ENCODE peak calls at places on chromosomes 6 and 20, in ten cellular contexts. D, I, B, M, J, E, Z, L, P and X are unnamed samples.

GRCh38 chr20:46200582-46201570 is 82.8 kb downstream of the CD40 start:
- DNase-seq in I (peak; percentile 52), E (no peak), D (no peak), P (no peak), M (no peak), B (no peak), Z (no peak), J (no peak), L (no peak), X (no peak)

GRCh38 chr6:92132446-92132845 is 1286.9 kb downstream of the EPHA7 start:
- DNase-seq in D (no peak), E (no peak), I (no peak), J (no peak), M (no peak), B (no peak), P (no peak), Z (no peak), L (no peak), X (no peak)

GRCh38 chr20:64142546-64142945 is 21.7 kb upstream of the MYT1 start:
- DNase-seq in L (no peak), E (peak; percentile 43), Z (no peak), B (no peak), I (no peak), M (no peak), P (no peak), J (no peak), D (no peak), X (no peak)

GRCh38 chr6:167485186-167485978 is 160.5 kb downstream of the TTLL2 start:
- DNase-seq in E (no peak), B (no peak), J (peak; percentile 72), D (peak; percentile 0), L (no peak), M (no peak), Z (peak; percentile 65), I (peak; percentile 78), P (no peak), X (no peak)

GRCh38 chr6:136553166-136553787 is 3.1 kb upstream of the MAP7 start:
- DNase-seq in B (no peak), J (no peak), L (no peak), M (no peak), I (no peak), P (peak; percentile 29), Z (no peak), D (no peak), E (no peak), X (no peak)

GRCh38 chr6:142867988-142868818 is 76.8 kb downstream of the HIVEP2 start:
- DNase-seq in E (no peak), D (peak; percentile 69), Z (no peak), B (no peak), M (no peak), L (no peak), J (no peak), P (no peak), I (peak; percentile 90), X (no peak)

GRCh38 chr6:72519871-72520270 is 102.0 kb upstream of the KCNQ5 start:
- DNase-seq in L (no peak), B (no peak), J (no peak), I (no peak), Z (no peak), M (no peak), P (no peak), E (no peak), D (no peak), X (no peak)

GRCh38 chr6:158316022-158316421 is 3.8 kb downstream of the TULP4 start:
- DNase-seq in Z (no peak), D (no peak), J (no peak), E (no peak), L (no peak), B (no peak), M (no peak), P (no peak), I (no peak), X (no peak)

GRCh38 chr6:3258201-3258600 is 546 bp upstream of the PSMG4 start:
- DNase-seq in M (no peak), L (no peak), E (no peak), D (no peak), B (no peak), Z (no peak), P (no peak), J (no peak), I (no peak), X (no peak)

GRCh38 chr6:11069760-11070159 is 23.9 kb upstream of the SMIM13 start:
- DNase-seq in Z (no peak), M (no peak), P (no peak), I (no peak), J (no peak), D (no peak), E (no peak), B (no peak), L (no peak), X (no peak)

GRCh38 chr6:163132050-163132750 is 282.3 kb upstream of the QKI start:
- DNase-seq in D (peak; percentile 22), L (no peak), I (peak; percentile 2), B (no peak), Z (no peak), P (no peak), E (no peak), J (no peak), M (no peak), X (no peak)

GRCh38 chr6:51644426-51644825 is 443.0 kb downstream of the PKHD1 start:
- DNase-seq in P (no peak), E (no peak), D (no peak), J (no peak), I (no peak), Z (no peak), M (no peak), L (no peak), B (no peak), X (no peak)

GRCh38 chr6:3175742-3176321 is 18.5 kb upstream of the TUBB2A start:
- DNase-seq in B (no peak), D (no peak), I (no peak), L (no peak), J (no peak), P (no peak), Z (no peak), M (no peak), E (no peak), X (no peak)

GRCh38 chr6:40398810-40399477 is 188.2 kb downstream of the LRFN2 start:
- DNase-seq in I (no peak), B (no peak), E (no peak), L (no peak), Z (no peak), M (no peak), D (no peak), P (no peak), J (no peak), X (no peak)

GRCh38 chr6:4973972-4974885 is 29.6 kb downstream of the RPP40 start:
- DNase-seq in D (peak; percentile 72), Z (peak; percentile 8), M (no peak), I (peak; percentile 64), J (peak; percentile 59), P (no peak), L (peak; percentile 61), B (no peak), E (no peak), X (no peak)

GRCh38 chr6:12614468-12614867 is 102.1 kb upstream of the PHACTR1 start:
- DNase-seq in J (no peak), I (peak; percentile 43), B (no peak), Z (no peak), E (no peak), L (no peak), D (no peak), M (no peak), P (no peak), X (no peak)
- TF ChIP-seq CTCF in J (no peak), I (no peak), B (no peak), Z (no peak), E (no peak), L (no peak), D (no peak), M (no peak), P (no peak), X (no peak)

DNA sequence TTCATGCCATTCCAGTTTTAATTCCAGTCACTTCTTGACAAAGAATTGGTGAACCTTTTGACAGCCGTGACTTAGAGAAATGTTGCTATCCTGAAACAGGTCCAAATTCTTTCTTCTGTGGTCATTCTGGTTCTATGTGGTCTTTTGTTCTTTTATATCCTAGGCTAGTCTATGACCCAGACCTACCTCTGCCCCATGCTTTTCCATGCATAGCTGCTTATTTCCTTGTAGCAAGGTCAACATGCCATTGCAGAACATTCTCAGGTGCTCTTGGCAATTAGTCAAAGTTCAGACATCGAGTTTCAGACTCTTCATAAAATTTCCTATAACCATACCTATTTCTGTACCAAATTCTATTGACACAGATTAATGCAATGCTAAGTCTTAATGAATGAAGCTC is 202.6 kb downstream of the PLCB1 start:
- DNase-seq in B (no peak), J (no peak), Z (no peak), L (no peak), I (no peak), P (no peak), E (no peak), M (no peak), D (no peak), X (no peak)
- TF ChIP-seq CTCF in B (no peak), J (no peak), Z (no peak), L (no peak), I (no peak), P (no peak), E (no peak), M (no peak), D (no peak), X (no peak)

DNA sequence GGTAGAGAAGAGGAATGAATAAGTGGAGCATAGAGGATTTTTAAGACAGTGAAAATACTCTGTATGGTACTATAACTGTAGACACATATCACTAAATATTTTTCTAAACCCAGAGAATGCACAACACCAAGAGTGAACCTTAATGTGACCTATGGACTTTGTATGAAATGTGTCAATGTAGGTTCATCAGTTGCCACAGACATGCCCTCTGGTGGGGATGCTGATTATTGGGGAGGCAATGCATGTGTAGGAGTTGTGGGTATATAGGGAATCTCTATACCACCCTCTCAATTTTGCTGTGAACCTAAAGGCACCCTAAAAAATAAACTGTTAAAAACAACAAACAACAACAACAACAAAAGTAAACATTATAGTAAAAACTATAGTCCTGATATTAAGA is 293.7 kb downstream of the RNF144B start:
- DNase-seq in L (no peak), E (no peak), P (no peak), M (no peak), D (no peak), Z (no peak), J (no peak), I (no peak), B (no peak), X (no peak)
- TF ChIP-seq CTCF in L (no peak), E (no peak), P (peak; percentile 32), M (no peak), D (no peak), Z (no peak), J (peak; percentile 32), I (no peak), B (no peak), X (no peak)

DNA sequence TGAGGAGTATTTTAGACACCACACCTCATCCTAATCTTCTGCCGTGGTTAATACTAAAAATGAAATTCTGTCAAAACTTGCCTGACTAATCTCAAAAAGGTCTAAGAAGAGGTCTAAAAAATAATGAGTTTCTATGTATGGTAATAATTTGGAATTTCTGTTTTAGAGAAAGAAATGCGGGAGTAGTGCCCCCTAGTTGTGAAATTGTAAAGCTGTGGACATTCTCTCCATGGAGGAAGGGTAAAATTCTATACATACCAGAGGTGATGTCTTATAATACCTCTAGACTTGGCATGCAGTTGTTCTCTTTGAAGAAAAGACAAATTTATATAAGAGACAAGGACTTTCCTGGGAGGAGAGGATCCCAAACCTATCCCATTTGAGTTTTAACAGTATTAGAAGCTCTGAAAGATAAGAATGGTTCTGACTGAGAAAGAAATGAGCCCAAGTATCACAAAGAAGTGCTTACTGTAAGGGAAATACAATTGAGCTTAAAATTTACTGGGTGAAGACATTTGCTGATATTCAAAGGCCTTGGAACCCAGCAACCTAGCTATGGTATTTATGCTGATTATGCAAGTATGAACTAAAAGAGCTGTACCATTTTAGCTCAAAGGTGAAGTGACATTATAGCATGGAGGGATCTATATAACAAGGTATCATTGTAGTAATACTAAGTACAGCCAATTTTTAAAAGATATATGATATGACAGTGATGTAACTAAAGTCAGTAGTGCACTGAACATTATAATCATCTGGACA is 5.1 kb upstream of the EPHA7 start:
- DNase-seq in L (no peak), P (no peak), J (peak; percentile 58), D (peak; percentile 46), Z (no peak), E (no peak), M (no peak), I (peak; percentile 42), B (no peak), X (no peak)
- TF ChIP-seq CTCF in L (no peak), P (peak; percentile 52), J (peak; percentile 75), D (peak; percentile 10), Z (peak; percentile 54), E (peak; percentile 30), M (peak; percentile 69), I (peak; percentile 71), B (no peak), X (no peak)